ENCODE peak calls at places on chromosome 5, in seven cellular contexts. Z is NCI-H1092 treated with DMSO at 0.1 percent for 48 hours; Q is MV-4-11; C is CD8-positive, alpha-beta T cell; H is GM13977; I is activated T-helper 2 cell treated with anti-CD3 and anti-CD28 coated beads, Interferon-gamma antibody, Interleukin-2, Interleukin-4, amounts not matched to agents 10 μg/mL and 5 μg/mL and 100 μg/mL, durations not matched to agents 14 hours and 24 hours and 36 hours; G is sciatic nerve. W is an unnamed sample.

GRCh38 chr5:120199559-120199958 is 264.5 kb upstream of the PRR16 start:
- DNase-seq in Z (no peak), Q (no peak), C (no peak), H (no peak), I (no peak), G (no peak), W (no peak)

GRCh38 chr5:133049726-133050048 is 2.1 kb upstream of the HSPA4 start:
- DNase-seq in Z (no peak), Q (no peak), C (no peak), H (no peak), I (no peak), G (no peak), W (no peak)

GRCh38 chr5:14250094-14250777 is 107.1 kb downstream of the TRIO start:
- DNase-seq in Z (peak; percentile 84), Q (no peak), C (no peak), H (no peak), I (no peak), G (peak; percentile 75), W (no peak)

GRCh38 chr5:96219580-96220281 is 213.3 kb downstream of the PCSK1 start:
- DNase-seq in Z (no peak), Q (no peak), C (no peak), H (no peak), I (no peak), G (no peak), W (no peak)

GRCh38 chr5:74685979-74686631 is 1.1 kb downstream of the HEXB start:
- DNase-seq in Z (no peak), Q (no peak), C (no peak), H (peak; percentile 53), I (no peak), G (no peak), W (no peak)

GRCh38 chr5:159100928-159101646 is 1.4 kb upstream of the EBF1 start:
- DNase-seq in Z (no peak), Q (no peak), C (no peak), H (no peak), I (no peak), G (no peak), W (no peak)

GRCh38 chr5:154858972-154859950 is 834 bp downstream of the CNOT8 start:
- DNase-seq in Z (no peak), Q (peak; percentile 90), C (no peak), H (no peak), I (peak; percentile 17), G (no peak), W (no peak)

GRCh38 chr5:15354011-15354410 is 146.0 kb upstream of the FBXL7 start:
- DNase-seq in Z (no peak), Q (no peak), C (no peak), H (no peak), I (no peak), G (no peak), W (no peak)

GRCh38 chr5:41447761-41448510 is 62.5 kb downstream of the PLCXD3 start:
- DNase-seq in Z (no peak), Q (no peak), C (no peak), H (no peak), I (no peak), G (no peak), W (no peak)

GRCh38 chr5:149203896-149204544 is 62.7 kb downstream of the ABLIM3 start:
- DNase-seq in Z (no peak), Q (no peak), C (no peak), H (no peak), I (no peak), G (no peak), W (no peak)

GRCh38 chr5:169716287-169716686 is 79.2 kb downstream of the DOCK2 start:
- DNase-seq in Z (no peak), Q (no peak), C (no peak), H (no peak), I (no peak), G (no peak), W (no peak)

GRCh38 chr5:141701341-141702119 is 19.5 kb upstream of the ARAP3 start:
- DNase-seq in Z (no peak), Q (no peak), C (no peak), H (no peak), I (no peak), G (no peak), W (no peak)

GRCh38 chr5:107743357-107744000 is 72.7 kb upstream of the EFNA5 start:
- DNase-seq in Z (no peak), Q (no peak), C (no peak), H (no peak), I (no peak), G (no peak), W (no peak)

GRCh38 chr5:124599048-124599973 is 147.1 kb downstream of the ZNF608 start:
- DNase-seq in Z (peak; percentile 45), Q (peak; percentile 75), C (no peak), H (no peak), I (no peak), G (no peak), W (no peak)

GRCh38 chr5:132294728-132295504 is 722 bp downstream of the SLC22A4 start:
- DNase-seq in Z (no peak), Q (peak; percentile 98), C (peak; percentile 60), H (no peak), I (peak; percentile 54), G (peak; percentile 70), W (no peak)

GRCh38 chr5:173392172-173392571 is 64.0 kb upstream of the STC2 start:
- DNase-seq in Z (no peak), Q (no peak), C (no peak), H (no peak), I (no peak), G (no peak), W (no peak)

GRCh38 chr5:132054697-132055440 is 5.6 kb upstream of the IL3 start:
- DNase-seq in Z (no peak), Q (no peak), C (peak; percentile 45), H (peak; percentile 7), I (no peak), G (no peak), W (no peak)

GRCh38 chr5:177552839-177553455 is 1.4 kb downstream of the FAM193B start:
- DNase-seq in Z (no peak), Q (no peak), C (no peak), H (no peak), I (no peak), G (no peak), W (no peak)

GRCh38 chr5:93192107-93192506 is 388.9 kb downstream of the NR2F1-AS1 start:
- DNase-seq in Z (no peak), Q (no peak), C (no peak), H (no peak), I (no peak), G (no peak), W (no peak)

GRCh38 chr5:38107096-38107495 is 151.3 kb upstream of the EGFLAM start:
- DNase-seq in Z (no peak), Q (no peak), C (no peak), H (no peak), I (no peak), G (no peak), W (no peak)

GRCh38 chr5:127228540-127229184 is 61.9 kb upstream of the MEGF10 start:
- DNase-seq in Z (no peak), Q (no peak), C (peak; percentile 50), H (no peak), I (no peak), G (no peak), W (no peak)

GRCh38 chr5:61744690-61745619 is 412.9 kb downstream of the ZSWIM6 start:
- DNase-seq in Z (peak; percentile 53), Q (no peak), C (no peak), H (no peak), I (no peak), G (no peak), W (no peak)

GRCh38 chr5:39948867-39949468 is 524.2 kb upstream of the DAB2 start:
- DNase-seq in Z (peak; percentile 26), Q (peak; percentile 67), C (peak; percentile 65), H (peak; percentile 48), I (peak; percentile 33), G (peak; percentile 64), W (peak; percentile 45)